ENCODE peak calls at places on chromosomes 1 and 21, in five cellular contexts. M is brain microvascular endothelial cell, R is DND-41, W is ascending aorta, Q is heart right ventricle. Z is an unnamed sample. For H3K36me3, the result is how much of the 10 kb centered on the place peaks cover.

GRCh38 chr21:32370971-32371766 is 21.6 kb downstream of the URB1 start:
- DNase-seq in Q (no peak), M (no peak), R (no peak), W (no peak), Z (no peak)

GRCh38 chr1:231390071-231390470 is 32.0 kb downstream of the EGLN1 start:
- DNase-seq in W (no peak), Q (no peak), R (no peak), M (peak), Z (peak)

GRCh38 chr1:8465692-8466091 is 147.8 kb downstream of the SLC45A1 start:
- DNase-seq in R (no peak), M (no peak), W (no peak), Q (no peak), Z (no peak)

GRCh38 chr1:246786606-246787238 is 62.5 kb downstream of the SCCPDH start:
- DNase-seq in R (no peak), W (no peak), M (no peak), Q (no peak), Z (no peak)

GRCh38 chr1:24385160-24385939 is 28.2 kb downstream of the STPG1 start:
- DNase-seq in Q (no peak), M (peak), R (peak), W (no peak), Z (peak)

GRCh38 chr1:94720091-94720793 is 99.9 kb upstream of the SLC44A3 start:
- DNase-seq in R (no peak), M (no peak), W (no peak), Q (no peak), Z (no peak)

GRCh38 chr1:175073633-175074032 is 6.0 kb downstream of the TNN start:
- DNase-seq in R (no peak), Q (no peak), W (no peak), M (no peak), Z (no peak)

GRCh38 chr1:38336961-38337360 is 290.4 kb upstream of the POU3F1 start:
- DNase-seq in M (no peak), Q (no peak), W (no peak), R (no peak), Z (no peak)

GRCh38 chr1:208158640-208159541 is 85.3 kb downstream of the PLXNA2 start:
- DNase-seq in Q (no peak), R (no peak), W (no peak), M (no peak), Z (no peak)

GRCh38 chr1:241713316-241713715 is 61.2 kb downstream of the WDR64 start:
- DNase-seq in M (no peak), R (no peak), Q (no peak), W (no peak), Z (no peak)

GRCh38 chr1:212237651-212238050 is 47.6 kb upstream of the PPP2R5A start:
- DNase-seq in Q (no peak), W (no peak), R (no peak), M (no peak), Z (peak)

GRCh38 chr21:20445971-20446370 is 552.2 kb upstream of the NCAM2 start:
- DNase-seq in R (no peak), Q (no peak), W (no peak), M (no peak), Z (no peak)

GRCh38 chr1:241934181-241934815 is 23.3 kb upstream of the BECN2 start:
- DNase-seq in W (no peak), R (no peak), M (peak), Q (no peak), Z (peak)

GRCh38 chr1:233605205-233605604 is 8.7 kb upstream of the KCNK1 start:
- DNase-seq in W (no peak), M (no peak), Q (no peak), R (no peak), Z (no peak)

GRCh38 chr1:63662056-63662836 is 69.0 kb downstream of the PGM1 start:
- DNase-seq in W (no peak), M (peak), R (no peak), Q (no peak), Z (peak)

GRCh38 chr1:198935371-198935921 is 296.6 kb downstream of the PTPRC start:
- DNase-seq in M (peak), W (peak), R (peak), Q (peak), Z (peak)

GRCh38 chr21:33396966-33397365 is 6.2 kb upstream of the IFNGR2 start:
- DNase-seq in R (no peak), Q (peak), M (peak), W (no peak), Z (peak)

GRCh38 chr1:99756598-99756997 is 9.8 kb downstream of the FRRS1 start:
- DNase-seq in Q (no peak), M (peak), W (no peak), R (no peak), Z (peak)

GRCh38 chr1:108011295-108011694 is 46.3 kb upstream of the VAV3 start:
- DNase-seq in Q (no peak), W (no peak), R (no peak), M (no peak), Z (no peak)

GRCh38 chr1:186295980-186296379 is 79.1 kb downstream of the TPR start:
- DNase-seq in Q (no peak), W (no peak), R (no peak), M (no peak), Z (no peak)

GRCh38 chr1:26126321-26127084 is 14.9 kb downstream of the PDIK1L start:
- DNase-seq in W (no peak), R (peak), Q (no peak), M (no peak), Z (peak)

GRCh38 chr1:204287466-204287881 is 72.3 kb downstream of the PLEKHA6 start:
- DNase-seq in R (no peak), M (no peak), Q (no peak), W (no peak), Z (no peak)

GRCh38 chr1:61193808-61194207 is 111.4 kb downstream of the NFIA start:
- DNase-seq in M (no peak), R (no peak), W (no peak), Q (no peak), Z (no peak)

GRCh38 chr1:172515927-172516326 is 17.0 kb upstream of the SUCO start:
- DNase-seq in W (no peak), M (no peak), R (no peak), Q (no peak), Z (no peak)

GRCh38 chr1:202283379-202283844 is 58.3 kb downstream of the UBE2T start:
- DNase-seq in M (no peak), W (no peak), Q (no peak), R (peak), Z (peak)

GRCh38 chr1:210198840-210199239 is 33.8 kb upstream of the SERTAD4 start:
- DNase-seq in M (no peak), R (no peak), Q (no peak), W (no peak), Z (no peak)

GRCh38 chr1:233389867-233390266 is 62.3 kb downstream of the MAP3K21 start:
- DNase-seq in W (no peak), R (no peak), M (no peak), Q (no peak), Z (no peak)

GRCh38 chr1:245177071-245177900 is 22.5 kb downstream of the KIF26B start:
- DNase-seq in W (no peak), M (no peak), R (no peak), Q (no peak), Z (no peak)

GRCh38 chr1:16181887-16182719 is 26.2 kb upstream of the EPHA2 start:
- DNase-seq in Q (peak), R (no peak), M (peak), W (peak), Z (peak)

GRCh38 chr1:28147264-28148094 is 29.0 kb downstream of the PTAFR start:
- DNase-seq in M (no peak), R (no peak), Q (no peak), W (no peak), Z (no peak)

GRCh38 chr1:165697881-165698842 is at the start of gene ALDH9A1:
- DNase-seq in R (peak), W (peak), M (peak), Q (peak), Z (peak)

DNA sequence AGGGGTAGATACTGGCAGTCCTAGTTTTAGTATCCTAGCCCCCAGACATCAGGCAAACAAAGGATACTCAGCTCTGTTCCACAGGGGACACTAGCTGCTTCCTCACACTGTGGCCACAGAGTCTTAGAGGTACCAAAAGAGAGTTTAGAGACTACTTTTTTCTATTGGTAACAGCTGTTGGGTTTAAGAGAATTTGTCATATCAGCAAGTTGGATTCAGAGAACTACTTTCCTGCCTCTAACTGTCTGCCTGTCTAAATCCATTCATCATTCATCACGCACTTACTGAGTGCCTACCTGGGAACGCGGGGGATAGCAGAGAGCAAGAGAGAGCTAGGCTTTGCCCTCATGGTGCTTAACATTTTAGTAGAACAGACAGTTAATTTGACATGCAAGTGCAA is 27.1 kb upstream of the KCNQ4 start:
- DNase-seq in M (no peak), R (no peak), W (no peak), Q (no peak), Z (no peak)
- H3K36me3 ChIP-seq in M (under half), R (half or more), W (under half), Q (under half), Z (under half)

GRCh38 chr1:33792216-33792615 is 71.7 kb upstream of the HMGB4 start:
- DNase-seq in Q (no peak), R (no peak), M (no peak), W (no peak), Z (no peak)

GRCh38 chr1:33791251-33791650 is 72.6 kb upstream of the HMGB4 start:
- DNase-seq in W (no peak), Q (no peak), R (no peak), M (no peak), Z (no peak)

GRCh38 chr1:33790577-33790976 is 73.3 kb upstream of the HMGB4 start:
- DNase-seq in W (no peak), R (no peak), Q (no peak), M (no peak), Z (no peak)

GRCh38 chr1:33792651-33793050 is 71.2 kb upstream of the HMGB4 start:
- DNase-seq in Q (no peak), W (no peak), M (no peak), R (no peak), Z (no peak)
- H3K4me3 ChIP-seq in Q (no peak), W (no peak), M (no peak), R (no peak), Z (no peak)

GRCh38 chr1:87989346-87989745 is 660.7 kb downstream of the LMO4 start:
- DNase-seq in Q (no peak), R (no peak), M (no peak), W (no peak), Z (peak)

GRCh38 chr1:87985071-87985470 is 656.4 kb downstream of the LMO4 start:
- DNase-seq in Q (no peak), R (no peak), W (no peak), M (no peak), Z (no peak)

GRCh38 chr1:87981810-87982209 is 653.1 kb downstream of the LMO4 start:
- DNase-seq in W (no peak), M (no peak), R (no peak), Q (no peak), Z (no peak)

GRCh38 chr1:87983841-87984240 is 655.2 kb downstream of the LMO4 start:
- DNase-seq in R (no peak), M (no peak), Q (no peak), W (no peak), Z (no peak)

GRCh38 chr1:87986154-87986914 is 657.7 kb downstream of the LMO4 start:
- DNase-seq in W (no peak), Q (no peak), R (no peak), M (no peak), Z (no peak)
- TF ChIP-seq CTCF in W (no peak), Q (no peak), R (no peak), M (no peak), Z (peak)

GRCh38 chr1:88961647-88962275 is 30.7 kb downstream of the KYAT3 start:
- DNase-seq in W (no peak), Q (no peak), R (no peak), M (no peak), Z (peak)

GRCh38 chr1:88961081-88961480 is 31.3 kb downstream of the KYAT3 start:
- DNase-seq in M (no peak), Q (no peak), R (no peak), W (no peak), Z (peak)

DNA sequence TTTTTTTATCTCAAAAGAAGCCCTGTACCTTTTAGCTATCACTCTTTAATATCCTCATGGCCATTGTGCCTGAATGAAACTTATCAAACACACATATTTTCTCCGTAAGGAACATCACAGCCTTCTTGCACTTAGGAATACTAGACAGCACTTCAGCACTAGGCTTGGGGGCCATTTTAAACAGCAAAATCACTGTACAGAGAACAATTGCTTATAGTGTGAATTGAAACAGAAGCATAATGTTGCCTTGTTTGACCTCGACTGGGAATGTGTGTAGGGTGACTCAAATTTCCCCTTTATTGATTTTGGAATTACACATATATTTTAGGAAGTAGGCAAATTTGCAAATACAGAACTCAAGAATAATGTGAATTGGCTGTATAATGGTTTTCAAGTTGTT is 36.4 kb downstream of the KYAT3 start:
- DNase-seq in W (no peak), M (no peak), R (no peak), Q (no peak), Z (no peak)
- H3K36me3 ChIP-seq in W (under half), M (under half), R (half or more), Q (under half), Z (under half)

GRCh38 chr1:153611356-153611755 is 1.6 kb downstream of the S100A16 start:
- DNase-seq in R (no peak), Q (no peak), W (no peak), M (no peak), Z (peak)
- H3K4me3 ChIP-seq in R (no peak), Q (no peak), W (peak), M (peak), Z (peak)

GRCh38 chr1:66283583-66284041 is 250.3 kb upstream of the SGIP1 start:
- DNase-seq in M (no peak), Q (no peak), W (no peak), R (no peak), Z (peak)

GRCh38 chr1:66286307-66286706 is 247.6 kb upstream of the SGIP1 start:
- DNase-seq in Q (no peak), R (no peak), W (no peak), M (no peak), Z (no peak)

GRCh38 chr1:66285618-66286270 is 248.2 kb upstream of the SGIP1 start:
- DNase-seq in Q (no peak), R (no peak), M (no peak), W (no peak), Z (no peak)

GRCh38 chr1:66282885-66283284 is 251.1 kb upstream of the SGIP1 start:
- DNase-seq in R (no peak), M (no peak), W (no peak), Q (no peak), Z (no peak)

GRCh38 chr1:66284746-66285145 is 249.2 kb upstream of the SGIP1 start:
- DNase-seq in W (no peak), R (no peak), M (no peak), Q (no peak), Z (no peak)
- TF ChIP-seq CTCF in W (no peak), R (no peak), M (no peak), Q (no peak), Z (no peak)

GRCh38 chr1:162357681-162358266 is 18.9 kb downstream of the SPATA46 start:
- DNase-seq in R (no peak), Q (no peak), W (no peak), M (peak), Z (peak)
- H3K36me3 ChIP-seq in R (under half), Q (under half), W (under half), M (under half), Z (under half)